ENCODE peak calls at places on chromosomes 4 and X, in five cellular contexts. P is A549, V is heart left ventricle, W is A673, A is cardiac muscle cell. C is an unnamed sample.

GRCh38 chr4:124868495-124868894 is 156.0 kb upstream of the ANKRD50 start:
- DNase-seq in P (no peak), V (no peak), W (no peak), A (no peak), C (no peak)

GRCh38 chr4:71231073-71231752 is 107.6 kb upstream of the SLC4A4 start:
- DNase-seq in P (no peak), V (peak; percentile 96), W (peak; percentile 39), A (peak; percentile 39), C (no peak)

GRCh38 chr4:64068096-64068495 is 341.2 kb downstream of the TECRL start:
- DNase-seq in P (no peak), V (no peak), W (no peak), A (no peak), C (no peak)

GRCh38 chr4:184295206-184295605 is 77.5 kb upstream of the ENPP6 start:
- DNase-seq in P (no peak), V (no peak), W (no peak), A (no peak), C (no peak)

GRCh38 chr4:148530114-148530513 is 87.9 kb upstream of the NR3C2 start:
- DNase-seq in P (no peak), V (no peak), W (no peak), A (no peak), C (no peak)

GRCh38 chrX:40049084-40049641 is 48.6 kb downstream of the BCOR start:
- DNase-seq in P (no peak), V (no peak), W (no peak), A (no peak), C (no peak)

GRCh38 chrX:63511361-63511760 is 160.2 kb upstream of the SPIN4 start:
- DNase-seq in P (no peak), V (no peak), W (no peak), A (no peak), C (no peak)

GRCh38 chr4:168654206-168655174 is 157.6 kb downstream of the PALLD start:
- DNase-seq in P (no peak), V (no peak), W (no peak), A (no peak), C (peak; percentile 49)

GRCh38 chrX:13047752-13048151 is 3.3 kb upstream of the FAM9C start:
- DNase-seq in P (no peak), V (no peak), W (no peak), A (no peak), C (no peak)

GRCh38 chrX:118698516-118699247 is 28.7 kb upstream of the IL13RA1 start:
- DNase-seq in P (no peak), V (no peak), W (no peak), A (no peak), C (no peak)

GRCh38 chr4:2484993-2485392 is 16.1 kb downstream of the RNF4 start:
- DNase-seq in P (no peak), V (peak; percentile 89), W (peak; percentile 43), A (no peak), C (no peak)

GRCh38 chr4:72076562-72076961 is 44.8 kb downstream of the NPFFR2 start:
- DNase-seq in P (no peak), V (no peak), W (peak; percentile 0), A (peak; percentile 1), C (peak; percentile 56)

GRCh38 chrX:150570512-150570911 is 2.1 kb downstream of the MTM1 start:
- DNase-seq in P (no peak), V (no peak), W (no peak), A (no peak), C (no peak)

GRCh38 chr4:110654254-110654635 is 31.4 kb upstream of the PITX2 start:
- DNase-seq in P (no peak), V (no peak), W (no peak), A (no peak), C (no peak)

GRCh38 chrX:103215037-103215767 is at the start of gene BEX4:
- DNase-seq in P (peak; percentile 55), V (peak; percentile 89), W (peak; percentile 85), A (peak; percentile 95), C (peak; percentile 49)

GRCh38 chrX:137031517-137032377 is 2.0 kb downstream of the GPR101 start:
- DNase-seq in P (no peak), V (no peak), W (peak; percentile 78), A (peak; percentile 40), C (no peak)

GRCh38 chrX:63050225-63050624 is 300.9 kb downstream of the SPIN4 start:
- DNase-seq in P (no peak), V (no peak), W (no peak), A (no peak), C (no peak)

GRCh38 chr4:153212755-153213154 is 8.5 kb downstream of the TRIM2 start:
- DNase-seq in P (no peak), V (no peak), W (no peak), A (no peak), C (no peak)

GRCh38 chr4:123217676-123218075 is 178.9 kb upstream of the SPRY1 start:
- DNase-seq in P (no peak), V (no peak), W (peak; percentile 73), A (no peak), C (no peak)

GRCh38 chrX:70878925-70879324 is 29.6 kb downstream of the TEX11 start:
- DNase-seq in P (no peak), V (no peak), W (no peak), A (no peak), C (no peak)

GRCh38 chr4:7614350-7614949 is 179.7 kb upstream of the PSAPL1 start:
- DNase-seq in P (no peak), V (no peak), W (no peak), A (no peak), C (no peak)

GRCh38 chrX:105552395-105552794 is 269.9 kb upstream of the NRK start:
- DNase-seq in P (no peak), V (no peak), W (no peak), A (no peak), C (peak; percentile 1)

GRCh38 chrX:96906741-96907140 is 23.0 kb downstream of the RPA4 start:
- DNase-seq in P (no peak), V (no peak), W (no peak), A (no peak), C (no peak)

GRCh38 chr4:90889171-90889570 is 762.0 kb downstream of the CCSER1 start:
- DNase-seq in P (no peak), V (no peak), W (no peak), A (no peak), C (no peak)

DNA sequence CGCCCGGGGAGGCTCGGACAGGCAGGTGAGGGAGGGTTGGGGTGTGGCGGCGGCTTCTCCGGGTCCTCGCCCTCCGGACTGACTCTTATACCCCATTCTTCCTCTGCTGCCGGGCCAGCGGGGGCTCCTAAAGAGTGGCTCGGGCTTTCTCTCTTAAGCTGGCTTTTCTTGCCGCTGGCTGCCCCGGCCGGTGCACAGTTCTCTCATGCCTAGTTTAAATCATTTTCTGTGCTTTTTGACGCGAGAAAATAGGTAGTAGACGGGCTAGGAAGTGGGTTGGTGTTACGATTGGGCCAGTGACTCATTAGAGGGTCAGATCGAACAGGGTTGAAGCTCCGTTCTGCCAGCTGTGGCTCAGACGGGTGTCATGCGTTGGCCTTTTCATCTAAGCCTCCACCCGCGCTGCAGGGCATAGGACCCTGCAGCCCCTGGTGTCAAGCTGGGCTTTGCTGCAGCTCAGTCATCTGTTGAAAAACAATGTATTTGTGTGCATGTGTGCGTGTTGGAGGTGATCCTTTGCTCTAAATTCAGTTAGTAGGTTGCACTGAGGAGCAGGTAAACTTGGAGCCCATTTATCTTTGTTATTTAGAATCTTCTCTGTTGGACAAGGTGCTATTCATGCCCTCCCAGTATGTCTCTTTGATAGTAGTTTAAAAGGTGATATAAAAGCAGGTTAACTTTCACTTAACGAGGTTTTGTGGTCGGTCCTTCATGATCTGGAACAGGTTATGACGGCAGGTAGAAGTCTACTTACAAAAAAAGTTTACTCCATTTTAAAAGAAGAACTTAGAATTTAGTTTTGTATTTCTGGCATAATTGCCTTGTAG is 792 bp downstream of the BMP2K start:
- DNase-seq in P (peak; percentile 41), V (peak; percentile 58), W (no peak), A (peak; percentile 56), C (no peak)
- H3K4me1 ChIP-seq in P (peaks cover 18% of the 10 kb centered on the region), V (peaks cover 48% of the 10 kb centered on the region), W (peaks cover 13% of the 10 kb centered on the region), A (peaks cover 35% of the 10 kb centered on the region), C (peaks cover 14% of the 10 kb centered on the region)

GRCh38 chrX:74670028-74670427 is 55.6 kb upstream of the RLIM start:
- DNase-seq in P (no peak), V (no peak), W (no peak), A (no peak), C (no peak)
- H3K4me1 ChIP-seq in P (no peaks in the 10 kb centered on the region), V (no peaks in the 10 kb centered on the region), W (no peaks in the 10 kb centered on the region), A (no peaks in the 10 kb centered on the region), C (no peaks in the 10 kb centered on the region)

GRCh38 chr4:128305942-128306341 is 18.3 kb upstream of the PGRMC2 start:
- DNase-seq in P (no peak), V (no peak), W (no peak), A (no peak), C (no peak)

GRCh38 chr4:128309585-128309984 is 22.0 kb upstream of the PGRMC2 start:
- DNase-seq in P (no peak), V (no peak), W (no peak), A (no peak), C (no peak)

GRCh38 chr4:128308986-128309385 is 21.4 kb upstream of the PGRMC2 start:
- DNase-seq in P (no peak), V (no peak), W (no peak), A (no peak), C (no peak)

GRCh38 chr4:128303986-128304385 is 16.4 kb upstream of the PGRMC2 start:
- DNase-seq in P (no peak), V (no peak), W (no peak), A (no peak), C (no peak)

DNA sequence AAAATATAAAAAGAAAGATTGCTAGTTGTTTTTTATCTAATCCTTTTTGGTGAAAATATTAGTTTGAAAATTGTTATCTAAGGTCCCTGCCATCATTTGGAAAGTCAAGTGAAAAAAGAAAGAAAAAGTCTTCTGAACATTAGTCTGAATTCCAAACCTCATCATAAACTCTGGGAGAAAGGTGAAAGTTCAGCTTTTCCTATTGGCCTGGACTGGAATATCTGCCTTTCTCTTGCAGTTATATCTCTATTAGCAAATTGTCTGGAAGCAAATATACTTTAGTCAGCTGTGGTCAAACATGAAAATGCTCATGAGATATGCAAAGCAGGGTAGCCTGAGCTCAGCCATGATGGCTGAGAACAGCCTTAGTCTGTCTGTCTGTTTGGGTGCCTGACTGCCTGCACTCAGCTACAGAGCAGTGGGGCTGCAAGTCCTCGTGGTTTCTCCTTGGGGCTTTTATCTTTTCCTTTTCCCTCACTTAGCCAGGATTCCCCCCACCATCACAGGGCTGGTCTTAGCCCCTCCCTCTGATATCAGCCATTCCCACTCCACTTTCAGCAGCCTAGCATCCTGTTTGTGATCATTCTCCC is 19.5 kb upstream of the PGRMC2 start:
- DNase-seq in P (no peak), V (no peak), W (no peak), A (no peak), C (no peak)
- H3K4me1 ChIP-seq in P (peaks cover 14% of the 10 kb centered on the region), V (peaks cover 30% of the 10 kb centered on the region), W (no peaks in the 10 kb centered on the region), A (peaks cover 32% of the 10 kb centered on the region), C (peaks cover 10% of the 10 kb centered on the region)

DNA sequence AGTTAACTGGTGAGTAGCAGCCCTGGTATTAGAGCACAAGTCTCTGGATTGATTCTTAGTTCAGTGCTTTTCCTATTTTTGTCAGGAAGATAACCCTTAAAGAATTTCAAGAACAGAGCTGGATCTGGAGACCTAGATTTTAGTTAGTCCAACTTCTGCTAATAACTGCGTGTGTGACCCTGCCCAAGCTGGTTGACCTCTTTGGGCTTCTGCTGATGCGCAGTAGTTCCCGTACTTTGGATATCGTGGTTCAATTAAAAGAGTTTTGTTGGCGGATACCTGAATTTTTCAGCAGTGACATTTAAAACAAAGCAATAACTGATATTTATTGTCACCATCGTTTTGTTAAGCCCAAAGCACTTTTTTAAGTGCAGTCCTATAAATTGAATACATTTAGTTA is 9.3 kb downstream of the MSMO1 start:
- DNase-seq in P (no peak), V (no peak), W (no peak), A (no peak), C (no peak)
- H3K4me1 ChIP-seq in P (no peaks in the 10 kb centered on the region), V (no peaks in the 10 kb centered on the region), W (peaks cover 35% of the 10 kb centered on the region), A (peaks cover 47% of the 10 kb centered on the region), C (no peaks in the 10 kb centered on the region)

C was measured in PC-9.